ENCODE peak calls at places on chromosomes 1 and 21, in four cellular contexts. One of them, this sample, is unnamed.

GRCh38 chr1:54754486-54755285 is 9.6 kb downstream of the PARS2 start:
- DNase-seq in PC-3: no peak
- DNase-seq in AG04449: no peak
- DNase-seq in COR-L47: no peak
- DNase-seq in this sample: no peak

GRCh38 chr21:33332143-33332542 is 7.4 kb downstream of the IFNAR1 start:
- DNase-seq in PC-3: no peak
- DNase-seq in AG04449: no peak
- DNase-seq in COR-L47: no peak
- DNase-seq in this sample: no peak

GRCh38 chr1:109253803-109254620 is 4.7 kb downstream of the CELSR2 start:
- DNase-seq in AG04449: no peak
- DNase-seq in PC-3: no peak
- DNase-seq in COR-L47: no peak
- DNase-seq in this sample: no peak

GRCh38 chr21:36478207-36478701 is 1.7 kb downstream of the CLDN14 start:
- DNase-seq in AG04449: peak
- DNase-seq in PC-3: peak
- DNase-seq in COR-L47: no peak
- DNase-seq in this sample: no peak

GRCh38 chr1:69707103-69707502 is 139.4 kb downstream of the LRRC7 start:
- DNase-seq in COR-L47: no peak
- DNase-seq in PC-3: no peak
- DNase-seq in AG04449: no peak
- DNase-seq in this sample: no peak

GRCh38 chr1:11982010-11982392 is 1.8 kb downstream of the MFN2 start:
- DNase-seq in AG04449: no peak
- DNase-seq in PC-3: no peak
- DNase-seq in COR-L47: no peak
- DNase-seq in this sample: no peak

GRCh38 chr1:180909005-180909414 is 3.7 kb upstream of the KIAA1614 start:
- DNase-seq in AG04449: no peak
- DNase-seq in PC-3: no peak
- DNase-seq in COR-L47: no peak
- DNase-seq in this sample: peak

GRCh38 chr21:43352568-43353281 is 74.2 kb downstream of the SIK1 start:
- DNase-seq in AG04449: no peak
- DNase-seq in PC-3: peak
- DNase-seq in COR-L47: no peak
- DNase-seq in this sample: no peak

GRCh38 chr1:162632234-162632666 is at the start of gene DDR2:
- DNase-seq in PC-3: no peak
- DNase-seq in AG04449: peak
- DNase-seq in COR-L47: no peak
- DNase-seq in this sample: no peak

GRCh38 chr1:95503371-95504145 is 269.5 kb downstream of the RWDD3 start:
- DNase-seq in COR-L47: no peak
- DNase-seq in AG04449: no peak
- DNase-seq in PC-3: no peak
- DNase-seq in this sample: no peak

GRCh38 chr1:36408479-36408878 is 10.8 kb upstream of the LSM10 start:
- DNase-seq in PC-3: peak
- DNase-seq in COR-L47: no peak
- DNase-seq in AG04449: no peak
- DNase-seq in this sample: no peak

GRCh38 chr1:224784606-224785328 is 144.7 kb upstream of the DNAH14 start:
- DNase-seq in COR-L47: no peak
- DNase-seq in PC-3: peak
- DNase-seq in AG04449: peak
- DNase-seq in this sample: no peak

GRCh38 chr1:230356869-230357778 is 69.0 kb downstream of the PGBD5 start:
- DNase-seq in PC-3: no peak
- DNase-seq in COR-L47: peak
- DNase-seq in AG04449: no peak
- DNase-seq in this sample: no peak

GRCh38 chr1:116128669-116129068 is 17.5 kb downstream of the MAB21L3 start:
- DNase-seq in PC-3: no peak
- DNase-seq in COR-L47: no peak
- DNase-seq in AG04449: no peak
- DNase-seq in this sample: no peak

GRCh38 chr1:88001460-88001859 is 672.8 kb downstream of the LMO4 start:
- DNase-seq in PC-3: peak
- DNase-seq in AG04449: peak
- DNase-seq in COR-L47: no peak
- DNase-seq in this sample: no peak